ENCODE peak calls at places on chromosome 10, in nine cellular contexts. E, H, S, U, A, V, L, O and Q are unnamed samples.

GRCh38 chr10:75643405-75643804 is 212.0 kb downstream of the LRMDA start:
- DNase-seq in E (no peak), H (no peak), S (no peak), U (no peak), A (no peak), V (no peak), L (no peak), O (no peak), Q (no peak)

GRCh38 chr10:97426776-97427570 is 982 bp downstream of the PGAM1 start:
- DNase-seq in E (no peak), H (no peak), S (no peak), U (no peak), A (no peak), V (no peak), L (no peak), O (no peak), Q (no peak)

GRCh38 chr10:56178210-56178609 is 182.8 kb downstream of the ZWINT start:
- DNase-seq in E (no peak), H (no peak), S (no peak), U (no peak), A (no peak), V (no peak), L (no peak), O (no peak), Q (no peak)

GRCh38 chr10:102646610-102647432 is 2.5 kb downstream of the TRIM8 start:
- DNase-seq in E (no peak), H (no peak), S (no peak), U (no peak), A (no peak), V (peak), L (peak), O (peak), Q (no peak)

GRCh38 chr10:78451592-78451991 is 417.9 kb downstream of the RPS24 start:
- DNase-seq in E (no peak), H (no peak), S (no peak), U (no peak), A (no peak), V (no peak), L (no peak), O (peak), Q (no peak)

GRCh38 chr10:4840151-4840550 is 14.1 kb downstream of the AKR1E2 start:
- DNase-seq in E (no peak), H (peak), S (no peak), U (no peak), A (peak), V (no peak), L (no peak), O (no peak), Q (no peak)

GRCh38 chr10:5948999-5949759 is 28.2 kb downstream of the IL15RA start:
- DNase-seq in E (peak), H (no peak), S (peak), U (peak), A (no peak), V (peak), L (peak), O (no peak), Q (peak)

GRCh38 chr10:121497513-121497912 is 100.7 kb downstream of the FGFR2 start:
- DNase-seq in E (no peak), H (no peak), S (no peak), U (no peak), A (no peak), V (peak), L (no peak), O (no peak), Q (no peak)

GRCh38 chr10:4686644-4686996 is 139.4 kb upstream of the AKR1E2 start:
- DNase-seq in E (no peak), H (no peak), S (no peak), U (peak), A (no peak), V (no peak), L (no peak), O (no peak), Q (no peak)

GRCh38 chr10:128191847-128192246 is 65.6 kb upstream of the MKI67 start:
- DNase-seq in E (no peak), H (no peak), S (no peak), U (no peak), A (no peak), V (peak), L (no peak), O (no peak), Q (no peak)

GRCh38 chr10:117421985-117422384 is 46.7 kb upstream of the PDZD8 start:
- DNase-seq in E (no peak), H (no peak), S (no peak), U (no peak), A (no peak), V (no peak), L (no peak), O (no peak), Q (no peak)
- TF ChIP-seq POLR2A in E (no peak), H (no peak), S (no peak), U (no peak), A (no peak), V (no peak), L (no peak), O (no peak), Q (no peak)

DNA sequence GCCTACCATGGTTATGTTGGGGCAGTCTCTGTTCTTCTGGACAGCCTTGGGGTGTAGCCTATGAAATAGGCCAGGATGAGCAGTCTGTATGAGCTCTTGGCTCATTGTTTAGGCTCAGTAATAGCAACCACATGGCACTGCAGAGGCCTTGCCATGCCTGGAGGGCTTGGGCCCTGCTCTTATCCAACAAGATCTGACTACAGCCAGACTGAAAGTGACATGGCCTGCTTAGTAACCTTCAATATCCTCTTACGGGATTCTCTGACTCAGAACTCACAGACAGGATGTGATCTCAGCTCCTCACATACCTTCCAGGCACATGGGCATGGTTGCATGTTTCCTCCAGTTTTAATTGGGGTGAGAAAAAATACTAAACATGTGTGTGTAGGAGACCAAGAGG is 289.3 kb downstream of the PTEN start:
- DNase-seq in E (peak), H (no peak), S (no peak), U (no peak), A (no peak), V (no peak), L (no peak), O (no peak), Q (peak)
- TF ChIP-seq POLR2AphosphoS5 in E (peak), H (no peak), S (peak), U (no peak), A (no peak), V (no peak), L (no peak), O (no peak), Q (peak)

DNA sequence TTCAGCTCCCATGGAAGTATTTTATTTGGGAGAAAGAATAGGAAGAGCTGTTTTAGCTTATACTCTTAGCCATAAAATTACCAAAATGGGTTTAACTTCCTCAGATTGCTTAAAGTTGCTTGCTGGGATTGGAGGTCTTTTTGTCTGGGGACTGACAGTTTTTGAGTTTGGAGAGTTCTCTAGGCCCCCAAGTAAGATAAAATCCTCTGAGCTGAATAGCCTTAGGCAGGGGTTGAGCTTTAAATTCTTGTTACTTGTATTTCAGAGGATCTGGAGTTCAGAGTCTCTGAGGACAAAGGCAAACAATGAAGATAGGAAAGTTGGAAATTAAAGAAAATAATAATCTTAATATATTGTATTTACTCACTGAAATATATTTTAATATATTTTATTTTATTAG is 294.4 kb upstream of the DKK1 start:
- DNase-seq in E (no peak), H (no peak), S (no peak), U (no peak), A (no peak), V (no peak), L (no peak), O (no peak), Q (no peak)
- H3K27ac ChIP-seq in E (no peak), H (no peak), S (no peak), U (no peak), A (no peak), V (no peak), L (no peak), O (no peak), Q (no peak)

DNA sequence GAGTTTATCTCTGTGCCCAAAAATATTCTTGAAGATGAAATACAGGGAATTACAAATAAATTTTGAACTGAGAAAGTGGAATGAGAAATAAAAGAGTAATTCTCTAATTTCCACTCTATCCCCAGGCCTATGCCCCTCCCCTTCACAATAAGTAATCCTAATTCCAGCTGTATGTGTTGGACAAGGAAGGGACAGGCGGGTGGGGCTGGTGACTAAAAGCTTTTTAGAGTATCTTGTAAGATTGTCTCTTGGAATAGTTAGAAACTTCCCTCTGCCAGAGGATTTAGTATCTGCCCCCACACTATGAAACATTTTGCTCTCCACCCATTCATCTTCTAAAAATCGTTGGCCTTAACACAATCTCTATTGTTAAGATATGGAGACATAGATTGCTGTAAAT is 199.2 kb downstream of the MBL2 start:
- DNase-seq in E (no peak), H (no peak), S (no peak), U (no peak), A (no peak), V (no peak), L (no peak), O (no peak), Q (no peak)
- TF ChIP-seq POLR2A in E (no peak), H (no peak), S (no peak), U (no peak), A (no peak), V (no peak), L (no peak), O (no peak), Q (no peak)

GRCh38 chr10:43140414-43140813 is 2.2 kb downstream of the CSGALNACT2 start:
- DNase-seq in E (no peak), H (no peak), S (no peak), U (peak), A (no peak), V (no peak), L (no peak), O (no peak), Q (no peak)
- TF ChIP-seq POLR2AphosphoS5 in E (no peak), H (no peak), S (no peak), U (no peak), A (no peak), V (no peak), L (peak), O (no peak), Q (no peak)

DNA sequence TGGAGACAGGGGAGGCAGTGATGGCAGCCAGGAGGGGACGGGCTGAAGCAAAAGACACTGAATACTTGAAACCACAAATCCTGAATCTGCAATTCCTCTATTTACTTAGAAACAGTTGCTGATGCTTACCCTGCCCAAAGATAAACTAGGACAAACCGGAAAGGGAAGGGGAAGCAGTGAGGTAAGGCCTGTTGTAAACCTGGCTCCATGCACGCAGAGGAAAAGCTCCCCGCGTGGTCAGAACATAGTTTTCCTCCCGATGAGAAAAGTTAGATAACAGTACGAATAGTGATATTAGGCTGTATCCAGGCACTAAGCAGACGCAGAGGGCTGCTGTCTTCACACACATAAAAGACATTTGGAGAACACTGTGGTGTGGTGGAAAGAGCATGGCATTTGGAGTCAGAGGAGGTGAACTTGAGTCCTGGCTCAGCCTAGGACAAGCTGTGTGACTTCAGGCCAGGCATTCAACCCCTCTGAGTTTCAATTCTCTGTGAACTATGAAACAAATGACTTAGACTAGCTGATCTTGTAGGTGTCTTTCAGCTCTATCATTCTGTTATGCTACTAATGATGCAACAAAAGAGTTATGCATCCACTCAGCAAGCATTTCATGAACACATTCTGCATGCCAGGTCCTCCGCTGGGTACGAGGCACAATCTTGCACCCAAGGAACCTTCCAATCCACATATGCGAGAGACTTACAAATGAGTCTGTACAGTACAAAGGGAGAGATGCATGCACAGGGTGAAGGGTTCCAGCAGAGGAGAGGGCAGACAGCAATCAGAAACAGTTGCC is 80.9 kb downstream of the SORBS1 start:
- DNase-seq in E (no peak), H (no peak), S (peak), U (no peak), A (no peak), V (no peak), L (no peak), O (no peak), Q (no peak)
- H3K27ac ChIP-seq in E (peak), H (peak), S (peak), U (peak), A (peak), V (peak), L (peak), O (peak), Q (peak)

DNA sequence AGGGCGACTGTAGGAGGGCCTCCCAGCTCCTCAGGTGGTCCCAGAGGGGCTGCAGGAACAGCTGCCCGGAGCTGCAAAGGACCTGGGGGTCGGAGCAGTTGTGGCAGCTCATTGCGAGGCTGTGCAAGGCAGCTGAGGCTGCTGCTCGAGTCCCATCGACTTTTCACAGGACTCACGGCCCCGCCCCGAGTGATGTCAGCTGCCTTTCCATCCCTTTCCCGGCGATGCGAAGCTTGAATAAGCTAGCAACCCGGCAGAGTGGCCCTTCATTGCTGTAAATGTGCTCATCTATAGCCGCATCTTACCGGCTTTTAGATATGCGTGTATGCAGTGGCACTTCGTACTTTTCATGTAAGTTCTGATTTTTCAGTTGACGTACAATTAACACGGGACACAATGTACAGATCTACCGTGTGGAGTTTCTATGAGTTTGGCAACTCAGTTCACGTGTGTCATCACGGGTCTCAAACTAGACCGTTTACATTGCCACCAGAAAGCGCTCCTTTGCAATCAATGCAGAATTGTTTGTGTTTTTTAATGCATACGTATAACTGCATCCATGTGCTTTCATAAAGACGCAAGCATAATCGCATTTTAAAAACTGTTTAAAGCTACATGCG is at the start of gene CH25H:
- DNase-seq in E (peak), H (peak), S (peak), U (no peak), A (peak), V (peak), L (peak), O (no peak), Q (peak)
- TF ChIP-seq POLR2A in E (no peak), H (no peak), S (no peak), U (no peak), A (peak), V (peak), L (no peak), O (no peak), Q (peak)

DNA sequence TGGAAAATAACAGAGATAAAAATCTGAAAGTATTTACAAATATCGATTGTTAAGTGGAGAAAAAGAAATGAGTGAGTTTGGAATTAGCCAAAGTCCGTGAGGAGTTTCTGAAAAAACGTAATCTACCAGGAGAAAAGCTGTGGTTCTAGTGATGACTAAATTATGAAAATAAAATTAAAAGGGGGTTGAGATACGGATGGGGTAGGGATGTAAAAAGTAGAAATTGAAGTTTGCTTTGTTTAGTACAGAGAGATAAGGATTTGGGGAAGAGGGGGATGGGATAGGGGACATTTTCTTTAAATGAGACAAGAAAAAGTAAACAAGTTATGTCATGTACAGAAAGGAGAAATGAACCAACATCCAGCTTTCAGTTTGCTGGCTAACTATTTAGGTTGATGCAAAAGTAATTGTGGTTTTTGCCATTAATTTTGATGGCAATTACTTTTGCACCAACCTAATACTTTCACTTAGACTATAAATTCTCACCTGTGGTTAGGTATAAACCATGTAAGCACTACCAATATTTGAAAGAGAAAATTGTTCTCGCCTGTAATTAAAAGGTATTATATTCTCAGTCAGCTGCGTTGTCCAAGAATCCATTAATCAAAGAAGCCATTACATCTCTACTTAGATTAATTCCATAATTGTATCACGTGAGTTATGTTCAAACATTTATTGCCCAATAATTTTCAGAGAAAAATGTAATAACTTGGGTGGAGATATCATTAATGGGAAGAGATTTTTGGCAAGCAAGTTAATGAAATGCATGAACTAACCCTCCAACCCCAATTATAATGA is 143.0 kb upstream of the NRP1 start:
- DNase-seq in E (no peak), H (no peak), S (no peak), U (no peak), A (no peak), V (no peak), L (no peak), O (no peak), Q (no peak)
- TF ChIP-seq POLR2AphosphoS5 in E (no peak), H (no peak), S (no peak), U (no peak), A (no peak), V (no peak), L (no peak), O (no peak), Q (no peak)

GRCh38 chr10:110222896-110223675 is 15.7 kb downstream of the MXI1 start:
- DNase-seq in E (no peak), H (peak), S (no peak), U (no peak), A (no peak), V (no peak), L (no peak), O (no peak), Q (no peak)

GRCh38 chr10:110221721-110222261 is 14.4 kb downstream of the MXI1 start:
- DNase-seq in E (peak), H (peak), S (peak), U (no peak), A (peak), V (peak), L (peak), O (peak), Q (peak)

GRCh38 chr10:110219884-110220283 is 12.5 kb downstream of the MXI1 start:
- DNase-seq in E (no peak), H (peak), S (no peak), U (no peak), A (no peak), V (no peak), L (no peak), O (no peak), Q (no peak)

GRCh38 chr10:110220383-110220782 is 13.0 kb downstream of the MXI1 start:
- DNase-seq in E (no peak), H (peak), S (no peak), U (no peak), A (no peak), V (no peak), L (peak), O (no peak), Q (no peak)

GRCh38 chr10:110221044-110221720 is 13.8 kb downstream of the MXI1 start:
- DNase-seq in E (no peak), H (peak), S (no peak), U (no peak), A (no peak), V (no peak), L (no peak), O (no peak), Q (no peak)
- H3K27ac ChIP-seq in E (peak), H (peak), S (peak), U (no peak), A (peak), V (peak), L (peak), O (peak), Q (peak)

GRCh38 chr10:59709472-59710125 is at the start of gene SLC16A9:
- DNase-seq in E (peak), H (no peak), S (peak), U (peak), A (no peak), V (peak), L (peak), O (peak), Q (no peak)
- TF ChIP-seq POLR2A in E (no peak), H (no peak), S (no peak), U (no peak), A (no peak), V (peak), L (no peak), O (no peak), Q (no peak)